ENCODE peak calls at places on chromosomes 2 and 18, in nine cellular contexts. One of them, this sample, is unnamed.

GRCh38 chr2:71544919-71545571 is 91.7 kb downstream of the DYSF start:
- DNase-seq in ecto neural progenitor cell: no peak
- DNase-seq in islet precursor cell: no peak
- DNase-seq in NT2/D1: no peak
- DNase-seq in B cell: peak
- DNase-seq in chondrocyte: no peak
- DNase-seq in activated T-cell treated with anti-CD3 and anti-CD28 coated beads, Interleukin-2, amount 50 U/mL, for 72 hours: no peak
- DNase-seq in uterus: no peak
- DNase-seq in stimulated activated CD4-positive, alpha-beta T cell treated with anti-CD3 and anti-CD28 coated beads, TNF-alpha, amount 100 ng/mL, for 24 hours: no peak
- DNase-seq in this sample: no peak

GRCh38 chr2:23385748-23386421 is 906 bp downstream of the KLHL29 start:
- DNase-seq in ecto neural progenitor cell: peak
- DNase-seq in islet precursor cell: no peak
- DNase-seq in NT2/D1: no peak
- DNase-seq in B cell: no peak
- DNase-seq in chondrocyte: no peak
- DNase-seq in activated T-cell treated with anti-CD3 and anti-CD28 coated beads, Interleukin-2, amount 50 U/mL, for 72 hours: peak
- DNase-seq in uterus: peak
- DNase-seq in stimulated activated CD4-positive, alpha-beta T cell treated with anti-CD3 and anti-CD28 coated beads, TNF-alpha, amount 100 ng/mL, for 24 hours: no peak
- DNase-seq in this sample: no peak

GRCh38 chr18:43970656-43971055 is 693.4 kb upstream of the SYT4 start:
- DNase-seq in ecto neural progenitor cell: no peak
- DNase-seq in islet precursor cell: no peak
- DNase-seq in NT2/D1: no peak
- DNase-seq in B cell: no peak
- DNase-seq in chondrocyte: no peak
- DNase-seq in activated T-cell treated with anti-CD3 and anti-CD28 coated beads, Interleukin-2, amount 50 U/mL, for 72 hours: no peak
- DNase-seq in uterus: no peak
- DNase-seq in stimulated activated CD4-positive, alpha-beta T cell treated with anti-CD3 and anti-CD28 coated beads, TNF-alpha, amount 100 ng/mL, for 24 hours: no peak
- DNase-seq in this sample: peak

GRCh38 chr2:63926800-63927199 is 85.1 kb downstream of the UGP2 start:
- DNase-seq in ecto neural progenitor cell: no peak
- DNase-seq in islet precursor cell: no peak
- DNase-seq in NT2/D1: peak
- DNase-seq in B cell: no peak
- DNase-seq in chondrocyte: no peak
- DNase-seq in activated T-cell treated with anti-CD3 and anti-CD28 coated beads, Interleukin-2, amount 50 U/mL, for 72 hours: no peak
- DNase-seq in uterus: no peak
- DNase-seq in stimulated activated CD4-positive, alpha-beta T cell treated with anti-CD3 and anti-CD28 coated beads, TNF-alpha, amount 100 ng/mL, for 24 hours: no peak
- DNase-seq in this sample: peak

GRCh38 chr2:136444323-136444722 is 321.0 kb upstream of the THSD7B start:
- DNase-seq in ecto neural progenitor cell: no peak
- DNase-seq in islet precursor cell: no peak
- DNase-seq in NT2/D1: no peak
- DNase-seq in B cell: no peak
- DNase-seq in chondrocyte: no peak
- DNase-seq in activated T-cell treated with anti-CD3 and anti-CD28 coated beads, Interleukin-2, amount 50 U/mL, for 72 hours: no peak
- DNase-seq in uterus: no peak
- DNase-seq in stimulated activated CD4-positive, alpha-beta T cell treated with anti-CD3 and anti-CD28 coated beads, TNF-alpha, amount 100 ng/mL, for 24 hours: no peak
- DNase-seq in this sample: no peak

GRCh38 chr2:182618672-182619079 is 97.4 kb upstream of the DNAJC10 start:
- DNase-seq in ecto neural progenitor cell: no peak
- DNase-seq in islet precursor cell: no peak
- DNase-seq in NT2/D1: no peak
- DNase-seq in B cell: no peak
- DNase-seq in chondrocyte: no peak
- DNase-seq in activated T-cell treated with anti-CD3 and anti-CD28 coated beads, Interleukin-2, amount 50 U/mL, for 72 hours: no peak
- DNase-seq in uterus: no peak
- DNase-seq in stimulated activated CD4-positive, alpha-beta T cell treated with anti-CD3 and anti-CD28 coated beads, TNF-alpha, amount 100 ng/mL, for 24 hours: no peak
- DNase-seq in this sample: peak

GRCh38 chr2:159111346-159111922 is 143.0 kb downstream of the TANC1 start:
- DNase-seq in ecto neural progenitor cell: no peak
- DNase-seq in islet precursor cell: no peak
- DNase-seq in NT2/D1: no peak
- DNase-seq in B cell: no peak
- DNase-seq in chondrocyte: no peak
- DNase-seq in activated T-cell treated with anti-CD3 and anti-CD28 coated beads, Interleukin-2, amount 50 U/mL, for 72 hours: no peak
- DNase-seq in uterus: no peak
- DNase-seq in stimulated activated CD4-positive, alpha-beta T cell treated with anti-CD3 and anti-CD28 coated beads, TNF-alpha, amount 100 ng/mL, for 24 hours: no peak
- DNase-seq in this sample: no peak

GRCh38 chr2:170525566-170525900 is 189.6 kb upstream of the SP5 start:
- DNase-seq in ecto neural progenitor cell: no peak
- DNase-seq in islet precursor cell: peak
- DNase-seq in NT2/D1: peak
- DNase-seq in B cell: no peak
- DNase-seq in chondrocyte: no peak
- DNase-seq in activated T-cell treated with anti-CD3 and anti-CD28 coated beads, Interleukin-2, amount 50 U/mL, for 72 hours: no peak
- DNase-seq in uterus: peak
- DNase-seq in stimulated activated CD4-positive, alpha-beta T cell treated with anti-CD3 and anti-CD28 coated beads, TNF-alpha, amount 100 ng/mL, for 24 hours: no peak
- DNase-seq in this sample: peak

GRCh38 chr18:47204908-47205522 is 28.9 kb upstream of the IER3IP1 start:
- DNase-seq in ecto neural progenitor cell: peak
- DNase-seq in islet precursor cell: peak
- DNase-seq in NT2/D1: peak
- DNase-seq in B cell: peak
- DNase-seq in chondrocyte: no peak
- DNase-seq in activated T-cell treated with anti-CD3 and anti-CD28 coated beads, Interleukin-2, amount 50 U/mL, for 72 hours: peak
- DNase-seq in uterus: no peak
- DNase-seq in stimulated activated CD4-positive, alpha-beta T cell treated with anti-CD3 and anti-CD28 coated beads, TNF-alpha, amount 100 ng/mL, for 24 hours: no peak
- DNase-seq in this sample: peak

GRCh38 chr2:14352067-14352466 is 280.4 kb upstream of the LRATD1 start:
- DNase-seq in ecto neural progenitor cell: no peak
- DNase-seq in islet precursor cell: no peak
- DNase-seq in NT2/D1: no peak
- DNase-seq in B cell: no peak
- DNase-seq in chondrocyte: no peak
- DNase-seq in activated T-cell treated with anti-CD3 and anti-CD28 coated beads, Interleukin-2, amount 50 U/mL, for 72 hours: no peak
- DNase-seq in uterus: no peak
- DNase-seq in stimulated activated CD4-positive, alpha-beta T cell treated with anti-CD3 and anti-CD28 coated beads, TNF-alpha, amount 100 ng/mL, for 24 hours: no peak
- DNase-seq in this sample: no peak

GRCh38 chr2:102505290-102505689 is 32.3 kb downstream of the SLC9A4 start:
- DNase-seq in ecto neural progenitor cell: no peak
- DNase-seq in islet precursor cell: peak
- DNase-seq in NT2/D1: no peak
- DNase-seq in B cell: no peak
- DNase-seq in chondrocyte: no peak
- DNase-seq in activated T-cell treated with anti-CD3 and anti-CD28 coated beads, Interleukin-2, amount 50 U/mL, for 72 hours: no peak
- DNase-seq in uterus: no peak
- DNase-seq in stimulated activated CD4-positive, alpha-beta T cell treated with anti-CD3 and anti-CD28 coated beads, TNF-alpha, amount 100 ng/mL, for 24 hours: no peak
- DNase-seq in this sample: no peak

GRCh38 chr2:85246348-85246747 is 81.4 kb downstream of the TGOLN2 start:
- DNase-seq in ecto neural progenitor cell: no peak
- DNase-seq in islet precursor cell: no peak
- DNase-seq in NT2/D1: no peak
- DNase-seq in B cell: no peak
- DNase-seq in chondrocyte: no peak
- DNase-seq in activated T-cell treated with anti-CD3 and anti-CD28 coated beads, Interleukin-2, amount 50 U/mL, for 72 hours: no peak
- DNase-seq in uterus: no peak
- DNase-seq in stimulated activated CD4-positive, alpha-beta T cell treated with anti-CD3 and anti-CD28 coated beads, TNF-alpha, amount 100 ng/mL, for 24 hours: no peak
- DNase-seq in this sample: no peak

GRCh38 chr18:42164556-42164955 is 209.5 kb downstream of the PIK3C3 start:
- DNase-seq in ecto neural progenitor cell: no peak
- DNase-seq in islet precursor cell: no peak
- DNase-seq in NT2/D1: no peak
- DNase-seq in B cell: no peak
- DNase-seq in chondrocyte: no peak
- DNase-seq in activated T-cell treated with anti-CD3 and anti-CD28 coated beads, Interleukin-2, amount 50 U/mL, for 72 hours: no peak
- DNase-seq in uterus: no peak
- DNase-seq in stimulated activated CD4-positive, alpha-beta T cell treated with anti-CD3 and anti-CD28 coated beads, TNF-alpha, amount 100 ng/mL, for 24 hours: no peak
- DNase-seq in this sample: no peak

GRCh38 chr2:85804583-85804982 is 50.8 kb downstream of the ATOH8 start:
- DNase-seq in ecto neural progenitor cell: no peak
- DNase-seq in islet precursor cell: peak
- DNase-seq in NT2/D1: no peak
- DNase-seq in B cell: no peak
- DNase-seq in chondrocyte: no peak
- DNase-seq in activated T-cell treated with anti-CD3 and anti-CD28 coated beads, Interleukin-2, amount 50 U/mL, for 72 hours: peak
- DNase-seq in uterus: no peak
- DNase-seq in stimulated activated CD4-positive, alpha-beta T cell treated with anti-CD3 and anti-CD28 coated beads, TNF-alpha, amount 100 ng/mL, for 24 hours: no peak
- DNase-seq in this sample: no peak

GRCh38 chr2:136297312-136297711 is 179.4 kb upstream of the CXCR4 start:
- DNase-seq in ecto neural progenitor cell: no peak
- DNase-seq in islet precursor cell: no peak
- DNase-seq in NT2/D1: no peak
- DNase-seq in B cell: no peak
- DNase-seq in chondrocyte: no peak
- DNase-seq in activated T-cell treated with anti-CD3 and anti-CD28 coated beads, Interleukin-2, amount 50 U/mL, for 72 hours: no peak
- DNase-seq in uterus: no peak
- DNase-seq in stimulated activated CD4-positive, alpha-beta T cell treated with anti-CD3 and anti-CD28 coated beads, TNF-alpha, amount 100 ng/mL, for 24 hours: no peak
- DNase-seq in this sample: no peak

GRCh38 chr18:7221424-7222155 is 9.3 kb upstream of the LRRC30 start:
- DNase-seq in ecto neural progenitor cell: peak
- DNase-seq in islet precursor cell: peak
- DNase-seq in NT2/D1: peak
- DNase-seq in B cell: no peak
- DNase-seq in chondrocyte: no peak
- DNase-seq in activated T-cell treated with anti-CD3 and anti-CD28 coated beads, Interleukin-2, amount 50 U/mL, for 72 hours: peak
- DNase-seq in uterus: no peak
- DNase-seq in stimulated activated CD4-positive, alpha-beta T cell treated with anti-CD3 and anti-CD28 coated beads, TNF-alpha, amount 100 ng/mL, for 24 hours: no peak
- DNase-seq in this sample: peak

GRCh38 chr2:241516520-241516965 is 8.2 kb upstream of the STK25 start:
- DNase-seq in ecto neural progenitor cell: no peak
- DNase-seq in islet precursor cell: no peak
- DNase-seq in NT2/D1: no peak
- DNase-seq in B cell: no peak
- DNase-seq in chondrocyte: no peak
- DNase-seq in activated T-cell treated with anti-CD3 and anti-CD28 coated beads, Interleukin-2, amount 50 U/mL, for 72 hours: no peak
- DNase-seq in uterus: no peak
- DNase-seq in stimulated activated CD4-positive, alpha-beta T cell treated with anti-CD3 and anti-CD28 coated beads, TNF-alpha, amount 100 ng/mL, for 24 hours: no peak
- DNase-seq in this sample: no peak

GRCh38 chr2:67015681-67016080 is 381.5 kb upstream of the ETAA1 start:
- DNase-seq in ecto neural progenitor cell: no peak
- DNase-seq in islet precursor cell: no peak
- DNase-seq in NT2/D1: no peak
- DNase-seq in B cell: no peak
- DNase-seq in chondrocyte: no peak
- DNase-seq in activated T-cell treated with anti-CD3 and anti-CD28 coated beads, Interleukin-2, amount 50 U/mL, for 72 hours: no peak
- DNase-seq in uterus: no peak
- DNase-seq in stimulated activated CD4-positive, alpha-beta T cell treated with anti-CD3 and anti-CD28 coated beads, TNF-alpha, amount 100 ng/mL, for 24 hours: no peak
- DNase-seq in this sample: no peak

GRCh38 chr2:14673351-14673875 is 40.9 kb downstream of the LRATD1 start:
- DNase-seq in ecto neural progenitor cell: no peak
- DNase-seq in islet precursor cell: peak
- DNase-seq in NT2/D1: no peak
- DNase-seq in B cell: no peak
- DNase-seq in chondrocyte: no peak
- DNase-seq in activated T-cell treated with anti-CD3 and anti-CD28 coated beads, Interleukin-2, amount 50 U/mL, for 72 hours: no peak
- DNase-seq in uterus: no peak
- DNase-seq in stimulated activated CD4-positive, alpha-beta T cell treated with anti-CD3 and anti-CD28 coated beads, TNF-alpha, amount 100 ng/mL, for 24 hours: no peak
- DNase-seq in this sample: peak

GRCh38 chr2:188294547-188294946 is 2.9 kb downstream of the GULP1 start:
- DNase-seq in ecto neural progenitor cell: no peak
- DNase-seq in islet precursor cell: no peak
- DNase-seq in NT2/D1: no peak
- DNase-seq in B cell: no peak
- DNase-seq in chondrocyte: no peak
- DNase-seq in activated T-cell treated with anti-CD3 and anti-CD28 coated beads, Interleukin-2, amount 50 U/mL, for 72 hours: no peak
- DNase-seq in uterus: no peak
- DNase-seq in stimulated activated CD4-positive, alpha-beta T cell treated with anti-CD3 and anti-CD28 coated beads, TNF-alpha, amount 100 ng/mL, for 24 hours: no peak
- DNase-seq in this sample: peak

GRCh38 chr2:126714191-126714965 is 58.4 kb downstream of the GYPC start:
- DNase-seq in ecto neural progenitor cell: peak
- DNase-seq in islet precursor cell: peak
- DNase-seq in NT2/D1: no peak
- DNase-seq in B cell: no peak
- DNase-seq in chondrocyte: no peak
- DNase-seq in activated T-cell treated with anti-CD3 and anti-CD28 coated beads, Interleukin-2, amount 50 U/mL, for 72 hours: no peak
- DNase-seq in uterus: no peak
- DNase-seq in stimulated activated CD4-positive, alpha-beta T cell treated with anti-CD3 and anti-CD28 coated beads, TNF-alpha, amount 100 ng/mL, for 24 hours: no peak
- DNase-seq in this sample: no peak

GRCh38 chr18:79918089-79919011 is 33.1 kb downstream of the SLC66A2 start:
- DNase-seq in ecto neural progenitor cell: peak
- DNase-seq in islet precursor cell: peak
- DNase-seq in NT2/D1: no peak
- DNase-seq in B cell: peak
- DNase-seq in chondrocyte: peak
- DNase-seq in activated T-cell treated with anti-CD3 and anti-CD28 coated beads, Interleukin-2, amount 50 U/mL, for 72 hours: no peak
- DNase-seq in uterus: peak
- DNase-seq in stimulated activated CD4-positive, alpha-beta T cell treated with anti-CD3 and anti-CD28 coated beads, TNF-alpha, amount 100 ng/mL, for 24 hours: no peak
- DNase-seq in this sample: no peak

GRCh38 chr2:236752111-236752510 is 182.5 kb downstream of the ACKR3 start:
- DNase-seq in ecto neural progenitor cell: no peak
- DNase-seq in islet precursor cell: no peak
- DNase-seq in NT2/D1: no peak
- DNase-seq in B cell: no peak
- DNase-seq in chondrocyte: no peak
- DNase-seq in activated T-cell treated with anti-CD3 and anti-CD28 coated beads, Interleukin-2, amount 50 U/mL, for 72 hours: no peak
- DNase-seq in uterus: no peak
- DNase-seq in stimulated activated CD4-positive, alpha-beta T cell treated with anti-CD3 and anti-CD28 coated beads, TNF-alpha, amount 100 ng/mL, for 24 hours: no peak
- DNase-seq in this sample: no peak

GRCh38 chr2:88090446-88091283 is 23.0 kb downstream of the SMYD1 start:
- DNase-seq in ecto neural progenitor cell: no peak
- DNase-seq in islet precursor cell: peak
- DNase-seq in NT2/D1: no peak
- DNase-seq in B cell: no peak
- DNase-seq in chondrocyte: no peak
- DNase-seq in activated T-cell treated with anti-CD3 and anti-CD28 coated beads, Interleukin-2, amount 50 U/mL, for 72 hours: peak
- DNase-seq in uterus: no peak
- DNase-seq in stimulated activated CD4-positive, alpha-beta T cell treated with anti-CD3 and anti-CD28 coated beads, TNF-alpha, amount 100 ng/mL, for 24 hours: no peak
- DNase-seq in this sample: no peak

GRCh38 chr18:27546991-27547390 is 361.9 kb upstream of the CHST9 start:
- DNase-seq in ecto neural progenitor cell: no peak
- DNase-seq in islet precursor cell: no peak
- DNase-seq in NT2/D1: no peak
- DNase-seq in B cell: no peak
- DNase-seq in chondrocyte: no peak
- DNase-seq in activated T-cell treated with anti-CD3 and anti-CD28 coated beads, Interleukin-2, amount 50 U/mL, for 72 hours: no peak
- DNase-seq in uterus: no peak
- DNase-seq in stimulated activated CD4-positive, alpha-beta T cell treated with anti-CD3 and anti-CD28 coated beads, TNF-alpha, amount 100 ng/mL, for 24 hours: no peak
- DNase-seq in this sample: no peak

GRCh38 chr2:165450141-165450540 is 19.4 kb upstream of the CSRNP3 start:
- DNase-seq in ecto neural progenitor cell: no peak
- DNase-seq in islet precursor cell: no peak
- DNase-seq in NT2/D1: no peak
- DNase-seq in B cell: no peak
- DNase-seq in chondrocyte: no peak
- DNase-seq in activated T-cell treated with anti-CD3 and anti-CD28 coated beads, Interleukin-2, amount 50 U/mL, for 72 hours: no peak
- DNase-seq in uterus: no peak
- DNase-seq in stimulated activated CD4-positive, alpha-beta T cell treated with anti-CD3 and anti-CD28 coated beads, TNF-alpha, amount 100 ng/mL, for 24 hours: no peak
- DNase-seq in this sample: peak

This sample was measured in choroid plexus epithelial cell.